ENCODE peak calls at places on chromosomes 3 and 15, in four cellular contexts. U is endothelial cell of umbilical vein, L is thoracic aorta, A is mucosa of descending colon. Q is an unnamed sample. For H3K4me1, the result is how much of the 10 kb centered on the place peaks cover.

GRCh38 chr3:155745795-155746550 is 1.1 kb upstream of the PLCH1 start:
- DNase-seq in U (peak), L (no peak), A (peak), Q (peak)

GRCh38 chr15:23648920-23649515 is 1.4 kb upstream of the MAGEL2 start:
- DNase-seq in U (no peak), L (no peak), A (peak), Q (no peak)

GRCh38 chr3:97793415-97794019 is 28.3 kb upstream of the CRYBG3 start:
- DNase-seq in U (peak), L (no peak), A (peak), Q (no peak)

GRCh38 chr3:136305879-136306278 is 55.7 kb downstream of the PCCB start:
- DNase-seq in U (peak), L (no peak), A (no peak), Q (no peak)

GRCh38 chr3:37765591-37766219 is 96.0 kb upstream of the CTDSPL start:
- DNase-seq in U (no peak), L (no peak), A (no peak), Q (no peak)

GRCh38 chr3:45582407-45582806 is 12.1 kb upstream of the LIMD1 start:
- DNase-seq in U (no peak), L (no peak), A (no peak), Q (no peak)

GRCh38 chr3:174533286-174533685 is 325.8 kb upstream of the NAALADL2 start:
- DNase-seq in U (no peak), L (no peak), A (no peak), Q (no peak)

GRCh38 chr3:13890377-13891016 is 10.6 kb upstream of the WNT7A start:
- DNase-seq in U (no peak), L (no peak), A (no peak), Q (no peak)

GRCh38 chr15:84929795-84930371 is 45.4 kb downstream of the SLC28A1 start:
- DNase-seq in U (no peak), L (no peak), A (peak), Q (peak)

GRCh38 chr3:56987238-56987932 is 73.1 kb upstream of the SPATA12 start:
- DNase-seq in U (peak), L (no peak), A (no peak), Q (no peak)
- TF ChIP-seq CTCF in U (peak), L (no peak), A (no peak), Q (no peak)

GRCh38 chr3:152279474-152279873 is 10.7 kb downstream of the MBNL1 start:
- DNase-seq in U (no peak), L (no peak), A (no peak), Q (no peak)
- H3K4me1 ChIP-seq in U (half or more), L (half or more), A (under half), Q (half or more)

GRCh38 chr3:57227204-57227929 is at the start of gene APPL1:
- DNase-seq in U (peak), L (peak), A (peak), Q (peak)
- TF ChIP-seq CTCF in U (no peak), L (no peak), A (no peak), Q (no peak)

GRCh38 chr15:65767264-65767595 is 24.9 kb downstream of the DENND4A start:
- DNase-seq in U (no peak), L (no peak), A (no peak), Q (no peak)
- H3K4me1 ChIP-seq in U (under half), L (under half), A (under half), Q (under half)

GRCh38 chr3:131381445-131382291 is at the start of gene NUDT16:
- DNase-seq in U (peak), L (peak), A (peak), Q (peak)
- TF ChIP-seq CTCF in U (no peak), L (no peak), A (no peak), Q (no peak)

DNA sequence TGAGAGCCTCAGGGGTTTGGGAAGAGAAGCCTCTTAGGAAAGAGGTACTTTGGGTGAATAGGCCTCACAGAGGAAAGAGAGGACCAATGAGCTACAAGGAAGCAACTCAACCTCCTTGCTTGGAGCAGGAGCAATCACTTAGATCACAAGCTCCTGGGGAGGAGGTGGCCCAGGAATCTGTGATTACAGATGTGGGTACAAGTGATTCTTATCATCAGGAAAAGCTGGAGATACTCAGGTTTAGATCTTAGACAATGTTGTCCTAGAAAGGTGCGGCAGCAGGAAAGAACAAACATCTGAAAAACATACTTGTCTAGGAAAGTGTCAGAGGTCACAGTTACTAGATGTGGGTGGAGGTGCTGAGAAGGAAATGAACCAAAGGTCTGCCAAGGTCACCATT is 8.2 kb downstream of the PARP16 start:
- DNase-seq in U (no peak), L (no peak), A (peak), Q (no peak)
- H3K4me1 ChIP-seq in U (under half), L (under half), A (under half), Q (under half)

Q was measured in left lung.